ENCODE peak calls at places on chromosomes 1 and 21, in four cellular contexts. One of them, this sample, is unnamed.

GRCh38 chr1:204307334-204307883 is 52.3 kb downstream of the PLEKHA6 start:
- DNase-seq in GM23248: peak; percentile 60
- DNase-seq in GM23338: peak; percentile 77
- DNase-seq in HCT116: no peak
- DNase-seq in this sample: peak; percentile 64

GRCh38 chr1:25522240-25522639 is 21.2 kb upstream of the LDLRAP1 start:
- DNase-seq in HCT116: no peak
- DNase-seq in GM23338: no peak
- DNase-seq in GM23248: peak; percentile 45
- DNase-seq in this sample: no peak

GRCh38 chr21:41045534-41046268 is 122.3 kb upstream of the BACE2 start:
- DNase-seq in GM23248: no peak
- DNase-seq in HCT116: no peak
- DNase-seq in GM23338: peak; percentile 50
- DNase-seq in this sample: peak; percentile 68

GRCh38 chr1:147169840-147170674 is 2.2 kb downstream of the PRKAB2 start:
- DNase-seq in GM23338: no peak
- DNase-seq in GM23248: peak; percentile 36
- DNase-seq in HCT116: no peak
- DNase-seq in this sample: no peak

GRCh38 chr1:40243371-40243770 is 4.4 kb upstream of the TMCO2 start:
- DNase-seq in GM23248: no peak
- DNase-seq in HCT116: no peak
- DNase-seq in GM23338: no peak
- DNase-seq in this sample: no peak

GRCh38 chr1:183757061-183757460 is 47.9 kb upstream of the RGL1 start:
- DNase-seq in GM23338: no peak
- DNase-seq in GM23248: peak; percentile 84
- DNase-seq in HCT116: no peak
- DNase-seq in this sample: no peak

GRCh38 chr1:214816603-214817002 is 213.6 kb downstream of the CENPF start:
- DNase-seq in GM23248: peak; percentile 15
- DNase-seq in HCT116: no peak
- DNase-seq in GM23338: no peak
- DNase-seq in this sample: no peak

GRCh38 chr1:84869750-84870149 is 23.3 kb downstream of the LPAR3 start:
- DNase-seq in GM23338: no peak
- DNase-seq in GM23248: peak; percentile 77
- DNase-seq in HCT116: no peak
- DNase-seq in this sample: no peak

GRCh38 chr1:27532119-27532695 is 42.2 kb upstream of the WASF2 start:
- DNase-seq in GM23338: no peak
- DNase-seq in HCT116: no peak
- DNase-seq in GM23248: no peak
- DNase-seq in this sample: no peak

GRCh38 chr1:205936846-205937707 is 6.2 kb downstream of the SLC26A9 start:
- DNase-seq in GM23248: peak; percentile 68
- DNase-seq in GM23338: no peak
- DNase-seq in HCT116: no peak
- DNase-seq in this sample: no peak

GRCh38 chr21:17462276-17462981 is 50.4 kb upstream of the CXADR start:
- DNase-seq in HCT116: no peak
- DNase-seq in GM23248: no peak
- DNase-seq in GM23338: no peak
- DNase-seq in this sample: no peak

GRCh38 chr1:20174937-20175666 is 10.8 kb upstream of the UBXN10 start:
- DNase-seq in GM23248: peak; percentile 29
- DNase-seq in GM23338: no peak
- DNase-seq in HCT116: no peak
- DNase-seq in this sample: no peak

GRCh38 chr1:205769641-205770365 is 5.5 kb downstream of the RAB29 start:
- DNase-seq in GM23338: no peak
- DNase-seq in GM23248: peak; percentile 10
- DNase-seq in HCT116: no peak
- DNase-seq in this sample: no peak

GRCh38 chr21:33976082-33976979 is 60.7 kb upstream of the ATP5PO start:
- DNase-seq in GM23338: peak; percentile 42
- DNase-seq in HCT116: no peak
- DNase-seq in GM23248: peak; percentile 94
- DNase-seq in this sample: no peak

GRCh38 chr1:94670273-94670672 is 128.7 kb upstream of the F3 start:
- DNase-seq in GM23338: no peak
- DNase-seq in GM23248: peak; percentile 24
- DNase-seq in HCT116: no peak
- DNase-seq in this sample: no peak

GRCh38 chr21:45383615-45384201 is 21.3 kb upstream of the COL18A1 start:
- DNase-seq in GM23248: no peak
- DNase-seq in HCT116: no peak
- DNase-seq in GM23338: peak; percentile 75
- DNase-seq in this sample: no peak

GRCh38 chr21:17231124-17231523 is 281.7 kb upstream of the CXADR start:
- DNase-seq in GM23338: no peak
- DNase-seq in GM23248: no peak
- DNase-seq in HCT116: no peak
- DNase-seq in this sample: no peak

GRCh38 chr1:169426174-169426716 is 1.0 kb downstream of the CCDC181 start:
- DNase-seq in GM23248: no peak
- DNase-seq in GM23338: no peak
- DNase-seq in HCT116: no peak
- DNase-seq in this sample: no peak

GRCh38 chr1:2208309-2209239 is 14.0 kb upstream of the FAAP20 start:
- DNase-seq in GM23248: peak; percentile 99
- DNase-seq in GM23338: no peak
- DNase-seq in HCT116: no peak
- DNase-seq in this sample: no peak

GRCh38 chr1:244154528-244154881 is 103.4 kb downstream of the ZBTB18 start:
- DNase-seq in GM23248: no peak
- DNase-seq in GM23338: no peak
- DNase-seq in HCT116: no peak
- DNase-seq in this sample: no peak

GRCh38 chr21:25895565-25896205 is 160.9 kb downstream of the GABPA start:
- DNase-seq in GM23338: peak; percentile 66
- DNase-seq in GM23248: peak; percentile 79
- DNase-seq in HCT116: no peak
- DNase-seq in this sample: peak; percentile 41

GRCh38 chr1:185342672-185343259 is 25.7 kb upstream of the IVNS1ABP start:
- DNase-seq in GM23248: no peak
- DNase-seq in GM23338: no peak
- DNase-seq in HCT116: no peak
- DNase-seq in this sample: no peak

GRCh38 chr1:214402583-214403216 is 121.7 kb downstream of the SMYD2 start:
- DNase-seq in GM23338: no peak
- DNase-seq in GM23248: peak; percentile 52
- DNase-seq in HCT116: no peak
- DNase-seq in this sample: no peak

GRCh38 chr1:59705849-59706599 is 108.7 kb upstream of the HOOK1 start:
- DNase-seq in HCT116: no peak
- DNase-seq in GM23248: peak; percentile 88
- DNase-seq in GM23338: no peak
- DNase-seq in this sample: no peak

GRCh38 chr1:1684031-1684681 is 8.4 kb downstream of the SLC35E2B start:
- DNase-seq in GM23338: peak; percentile 25
- DNase-seq in GM23248: no peak
- DNase-seq in HCT116: no peak
- DNase-seq in this sample: no peak

GRCh38 chr1:116075981-116076380 is 35.2 kb upstream of the MAB21L3 start:
- DNase-seq in HCT116: peak; percentile 29
- DNase-seq in GM23248: peak; percentile 18
- DNase-seq in GM23338: no peak
- DNase-seq in this sample: no peak

GRCh38 chr1:177227978-177228720 is 57.4 kb downstream of the BRINP2 start:
- DNase-seq in HCT116: no peak
- DNase-seq in GM23248: no peak
- DNase-seq in GM23338: no peak
- DNase-seq in this sample: no peak

DNA sequence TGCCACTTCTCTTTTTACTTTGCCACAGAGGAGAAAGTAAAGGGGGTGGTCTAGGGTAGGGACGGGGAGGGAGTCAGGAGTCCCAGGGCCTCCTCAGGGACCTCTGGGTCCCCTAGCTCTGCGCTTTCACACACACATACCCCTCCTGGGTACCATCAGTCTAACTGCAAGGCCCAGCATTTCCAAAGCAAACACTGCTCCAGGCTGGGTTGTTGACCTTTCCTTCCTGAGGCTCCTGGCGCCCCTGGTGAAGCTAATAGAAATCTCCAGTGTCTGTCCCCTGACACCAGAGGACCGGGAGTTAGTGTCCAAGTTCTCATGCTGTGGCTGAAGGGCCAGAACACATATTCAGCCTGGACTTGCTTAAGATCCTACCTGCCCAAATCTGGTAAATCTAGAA is 3.9 kb downstream of the TMEM63A start:
- DNase-seq in HCT116: no peak
- DNase-seq in GM23338: no peak
- DNase-seq in GM23248: no peak
- DNase-seq in this sample: no peak
- H3K4me2 ChIP-seq in HCT116: no peak overlapping the region
- H3K4me2 ChIP-seq in GM23338: no peak overlapping the region
- H3K4me2 ChIP-seq in GM23248: no peak overlapping the region
- H3K4me2 ChIP-seq in this sample: no peak overlapping the region

GRCh38 chr1:32014199-32014936 is 700 bp downstream of the KHDRBS1 start:
- DNase-seq in GM23248: peak; percentile 74
- DNase-seq in HCT116: no peak
- DNase-seq in GM23338: peak; percentile 52
- DNase-seq in this sample: peak; percentile 61
- TF ChIP-seq EZH2phosphoT487 in GM23248: no peak
- TF ChIP-seq EZH2phosphoT487 in HCT116: no peak
- TF ChIP-seq EZH2phosphoT487 in GM23338: no peak
- TF ChIP-seq EZH2phosphoT487 in this sample: no peak

DNA sequence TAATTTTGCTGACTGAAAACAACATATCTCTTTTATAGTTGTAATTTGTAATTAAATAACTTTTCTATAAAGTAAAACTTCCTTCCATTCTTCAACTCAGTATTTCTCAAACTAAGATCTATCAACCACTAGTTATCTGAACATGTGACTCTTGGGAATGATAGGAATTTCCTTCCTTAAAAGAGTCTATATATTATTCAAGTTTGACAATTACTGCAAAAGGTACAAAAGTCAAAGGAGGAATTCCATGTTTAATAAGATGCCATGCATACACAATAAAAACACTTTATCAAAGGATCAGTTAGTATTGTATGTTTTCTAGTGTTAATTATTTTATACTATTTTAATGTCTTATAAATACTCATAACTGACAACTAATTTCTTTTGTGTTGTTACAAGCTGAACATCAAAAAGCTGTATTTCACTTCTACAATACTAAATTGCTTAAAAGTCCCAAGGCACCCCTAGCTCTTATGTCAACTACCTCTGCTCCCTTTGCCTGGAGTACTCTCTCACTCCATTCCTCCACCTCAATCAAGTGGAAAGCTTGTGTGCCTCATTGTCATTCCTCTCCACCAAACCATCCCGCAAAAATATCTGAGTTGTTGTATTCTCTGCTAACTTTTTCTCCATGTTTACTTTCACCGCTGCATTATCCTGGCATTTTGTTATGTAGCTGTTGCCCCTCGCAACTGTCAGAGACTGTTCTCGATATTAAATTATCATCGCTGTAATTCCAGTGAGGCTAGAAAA is 67.9 kb downstream of the SLC44A5 start:
- DNase-seq in GM23248: no peak
- DNase-seq in GM23338: peak; percentile 29
- DNase-seq in HCT116: no peak
- DNase-seq in this sample: peak; percentile 36
- H3K4me2 ChIP-seq in GM23248: no peak overlapping the region
- H3K4me2 ChIP-seq in GM23338: no peak overlapping the region
- H3K4me2 ChIP-seq in HCT116: no peak overlapping the region
- H3K4me2 ChIP-seq in this sample: no peak overlapping the region

GRCh38 chr1:209635850-209636249 is 16.4 kb downstream of the LAMB3 start:
- DNase-seq in GM23248: no peak
- DNase-seq in HCT116: no peak
- DNase-seq in GM23338: no peak
- DNase-seq in this sample: no peak
- TF ChIP-seq EZH2phosphoT487 in GM23248: no peak
- TF ChIP-seq EZH2phosphoT487 in HCT116: no peak
- TF ChIP-seq EZH2phosphoT487 in GM23338: no peak
- TF ChIP-seq EZH2phosphoT487 in this sample: no peak

GRCh38 chr1:54409156-54410142 is 3.3 kb upstream of the SSBP3 start:
- DNase-seq in HCT116: no peak
- DNase-seq in GM23248: no peak
- DNase-seq in GM23338: no peak
- DNase-seq in this sample: no peak
- H3K4me2 ChIP-seq in HCT116: peak overlapping the region; percentile 99
- H3K4me2 ChIP-seq in GM23248: no peak overlapping the region
- H3K4me2 ChIP-seq in GM23338: peak overlapping the region; percentile 68
- H3K4me2 ChIP-seq in this sample: no peak overlapping the region